ENCODE peak calls at places on chromosomes 16 and 17, in nine cellular contexts. V, C, U, W, A, S, X, R and I are unnamed samples.

GRCh38 chr17:4198995-4199394 is 56.0 kb downstream of the CYB5D2 start:
- DNase-seq in V (no peak), C (no peak), U (no peak), W (no peak), A (no peak), S (no peak), X (no peak), R (no peak), I (no peak)

GRCh38 chr17:63701477-63702222 is 1.7 kb upstream of the LIMD2 start:
- DNase-seq in V (no peak), C (peak; percentile 71), U (no peak), W (peak; percentile 94), A (no peak), S (no peak), X (peak; percentile 76), R (no peak), I (no peak)

GRCh38 chr17:1484586-1485310 is 7.7 kb downstream of the MYO1C start:
- DNase-seq in V (no peak), C (peak; percentile 48), U (peak; percentile 49), W (peak; percentile 12), A (peak; percentile 52), S (peak; percentile 41), X (peak; percentile 81), R (peak; percentile 27), I (peak; percentile 65)

GRCh38 chr16:2210386-2211365 is at the start of gene BRICD5:
- DNase-seq in V (no peak), C (no peak), U (peak; percentile 60), W (no peak), A (no peak), S (no peak), X (no peak), R (no peak), I (peak; percentile 74)

GRCh38 chr16:77590707-77591106 is 131.6 kb upstream of the NUDT7 start:
- DNase-seq in V (no peak), C (no peak), U (no peak), W (no peak), A (no peak), S (no peak), X (no peak), R (no peak), I (no peak)

GRCh38 chr17:58228679-58229078 is 9.6 kb upstream of the MKS1 start:
- DNase-seq in V (no peak), C (no peak), U (no peak), W (no peak), A (no peak), S (no peak), X (no peak), R (no peak), I (no peak)

GRCh38 chr16:10729649-10730048 is 14.0 kb upstream of the NUBP1 start:
- DNase-seq in V (no peak), C (no peak), U (peak; percentile 72), W (no peak), A (peak; percentile 36), S (peak; percentile 70), X (no peak), R (no peak), I (no peak)

GRCh38 chr17:79201536-79202227 is 127.1 kb downstream of the ENGASE start:
- DNase-seq in V (no peak), C (no peak), U (peak; percentile 98), W (no peak), A (peak; percentile 49), S (no peak), X (no peak), R (no peak), I (no peak)

GRCh38 chr17:51585514-51586104 is 325.3 kb downstream of the UTP18 start:
- DNase-seq in V (no peak), C (no peak), U (no peak), W (peak; percentile 10), A (no peak), S (peak; percentile 63), X (peak; percentile 59), R (peak; percentile 25), I (no peak)

GRCh38 chr17:79027925-79028491 is 4.0 kb downstream of the C1QTNF1 start:
- DNase-seq in V (no peak), C (no peak), U (peak; percentile 81), W (no peak), A (peak; percentile 45), S (no peak), X (no peak), R (no peak), I (no peak)

GRCh38 chr17:80931421-80932265 is 60.0 kb upstream of the CHMP6 start:
- DNase-seq in V (peak; percentile 70), C (no peak), U (peak; percentile 77), W (no peak), A (peak; percentile 46), S (no peak), X (no peak), R (peak; percentile 73), I (no peak)

GRCh38 chr17:50675627-50676026 is 32.1 kb downstream of the ANKRD40 start:
- DNase-seq in V (no peak), C (no peak), U (no peak), W (no peak), A (no peak), S (no peak), X (no peak), R (no peak), I (no peak)

GRCh38 chr17:63984651-63985386 is 12.1 kb upstream of the SCN4A start:
- DNase-seq in V (peak; percentile 55), C (peak; percentile 33), U (peak; percentile 92), W (peak; percentile 90), A (peak; percentile 94), S (peak; percentile 38), X (no peak), R (no peak), I (no peak)

GRCh38 chr17:6677946-6678345 is 26.4 kb downstream of the C17orf100 start:
- DNase-seq in V (no peak), C (no peak), U (no peak), W (no peak), A (no peak), S (no peak), X (no peak), R (no peak), I (no peak)

GRCh38 chr17:37274432-37274831 is 101.4 kb upstream of the C17orf78 start:
- DNase-seq in V (no peak), C (no peak), U (no peak), W (no peak), A (no peak), S (no peak), X (no peak), R (peak; percentile 38), I (no peak)

GRCh38 chr17:67390006-67390645 is 13.0 kb downstream of the PITPNC1 start:
- DNase-seq in V (no peak), C (no peak), U (no peak), W (no peak), A (peak; percentile 11), S (no peak), X (no peak), R (no peak), I (no peak)

GRCh38 chr17:81004336-81005015 is 12.8 kb downstream of the CHMP6 start:
- DNase-seq in V (no peak), C (no peak), U (no peak), W (no peak), A (no peak), S (no peak), X (no peak), R (no peak), I (no peak)

GRCh38 chr16:22721497-22722100 is 92.4 kb upstream of the HS3ST2 start:
- DNase-seq in V (no peak), C (no peak), U (peak; percentile 2), W (no peak), A (no peak), S (no peak), X (no peak), R (no peak), I (no peak)

GRCh38 chr17:48611681-48612455 is 1.1 kb upstream of the HOXB7 start:
- DNase-seq in V (no peak), C (no peak), U (peak; percentile 72), W (no peak), A (no peak), S (peak; percentile 80), X (peak; percentile 23), R (no peak), I (no peak)

GRCh38 chr17:68491381-68491849 is 20.8 kb upstream of the PRKAR1A start:
- DNase-seq in V (no peak), C (no peak), U (no peak), W (peak; percentile 97), A (no peak), S (no peak), X (peak; percentile 46), R (no peak), I (no peak)

GRCh38 chr17:41444186-41444585 is 3.4 kb upstream of the KRT38 start:
- DNase-seq in V (no peak), C (no peak), U (no peak), W (no peak), A (no peak), S (no peak), X (no peak), R (no peak), I (no peak)

GRCh38 chr16:20740007-20740883 is 1.4 kb downstream of the THUMPD1 start:
- DNase-seq in V (no peak), C (no peak), U (peak; percentile 19), W (peak; percentile 23), A (peak; percentile 31), S (peak; percentile 43), X (peak; percentile 62), R (no peak), I (no peak)

GRCh38 chr17:42518755-42519545 is 17.1 kb upstream of the NAGLU start:
- DNase-seq in V (no peak), C (no peak), U (peak; percentile 87), W (peak; percentile 45), A (peak; percentile 64), S (peak; percentile 93), X (no peak), R (no peak), I (no peak)

GRCh38 chr17:31698751-31699150 is 160.3 kb downstream of the COPRS start:
- DNase-seq in V (no peak), C (no peak), U (no peak), W (no peak), A (no peak), S (no peak), X (no peak), R (no peak), I (no peak)

GRCh38 chr17:60679287-60679686 is 1.6 kb downstream of the BCAS3 start:
- DNase-seq in V (no peak), C (no peak), U (no peak), W (no peak), A (no peak), S (no peak), X (no peak), R (no peak), I (no peak)

GRCh38 chr16:75086281-75086680 is 30.3 kb downstream of the LDHD start:
- DNase-seq in V (no peak), C (no peak), U (peak; percentile 44), W (no peak), A (peak; percentile 36), S (no peak), X (no peak), R (no peak), I (no peak)

GRCh38 chr17:12627177-12627629 is 38.5 kb upstream of the MYOCD start:
- DNase-seq in V (peak; percentile 89), C (no peak), U (peak; percentile 72), W (no peak), A (peak; percentile 98), S (peak; percentile 40), X (no peak), R (no peak), I (no peak)

GRCh38 chr17:35875439-35876139 is 4.6 kb downstream of the CCL5 start:
- DNase-seq in V (no peak), C (no peak), U (no peak), W (peak; percentile 64), A (no peak), S (no peak), X (no peak), R (no peak), I (no peak)

GRCh38 chr16:53417011-53417410 is 17.3 kb upstream of the RBL2 start:
- DNase-seq in V (no peak), C (no peak), U (peak; percentile 24), W (no peak), A (peak; percentile 56), S (no peak), X (no peak), R (no peak), I (no peak)

GRCh38 chr17:12078791-12079190 is 58.1 kb downstream of the MAP2K4 start:
- DNase-seq in V (peak; percentile 60), C (no peak), U (peak; percentile 78), W (no peak), A (peak; percentile 83), S (no peak), X (no peak), R (no peak), I (no peak)

GRCh38 chr17:27805520-27806146 is 5.3 kb upstream of the NOS2 start:
- DNase-seq in V (peak; percentile 65), C (peak; percentile 73), U (peak; percentile 75), W (peak; percentile 78), A (peak; percentile 92), S (peak; percentile 85), X (peak; percentile 90), R (peak; percentile 80), I (peak; percentile 79)